ENCODE peak calls at places on chromosomes 7 and 10, in seven cellular contexts. S, R, T, N, J, V and Y are unnamed samples.

GRCh38 chr10:12972146-12972545 is 29.4 kb downstream of the CCDC3 start:
- DNase-seq in S (no peak), N (no peak), T (no peak), R (no peak), V (no peak), J (no peak), Y (no peak)

GRCh38 chr10:104300002-104300735 is 31.2 kb downstream of the GSTO2 start:
- DNase-seq in N (no peak), R (peak; percentile 99), J (no peak), T (no peak), S (no peak), V (peak; percentile 44), Y (peak; percentile 94)

GRCh38 chr7:126700807-126701604 is 551.7 kb downstream of the GRM8 start:
- DNase-seq in V (peak; percentile 63), T (peak; percentile 84), R (peak; percentile 97), S (peak; percentile 42), J (peak; percentile 22), N (peak; percentile 94), Y (peak; percentile 41)

GRCh38 chr7:8149222-8149621 is 112.7 kb downstream of the ICA1 start:
- DNase-seq in T (no peak), S (no peak), N (no peak), V (no peak), R (no peak), J (no peak), Y (no peak)

GRCh38 chr10:121598261-121599249 is at the start of gene FGFR2:
- DNase-seq in J (no peak), T (peak; percentile 95), S (peak; percentile 83), V (peak; percentile 95), N (no peak), R (peak; percentile 66), Y (no peak)

GRCh38 chr10:82969405-82969804 is 1094.4 kb downstream of the NRG3 start:
- DNase-seq in S (no peak), V (peak; percentile 17), R (peak; percentile 23), T (no peak), N (no peak), J (no peak), Y (no peak)

GRCh38 chr7:138226001-138226476 is 149.8 kb downstream of the AKR1D1 start:
- DNase-seq in S (no peak), N (no peak), J (no peak), V (peak; percentile 38), T (no peak), R (peak; percentile 79), Y (no peak)

GRCh38 chr7:73707045-73707631 is 12.3 kb downstream of the STX1A start:
- DNase-seq in T (no peak), J (no peak), S (peak; percentile 77), N (no peak), R (no peak), V (no peak), Y (no peak)

GRCh38 chr10:283916-284356 is 148.7 kb downstream of the ZMYND11 start:
- DNase-seq in R (no peak), S (no peak), J (no peak), T (no peak), N (no peak), V (no peak), Y (no peak)

GRCh38 chr10:117001144-117001543 is 3.8 kb downstream of the SHTN1 start:
- DNase-seq in R (no peak), N (no peak), J (no peak), V (no peak), T (no peak), S (no peak), Y (no peak)

GRCh38 chr7:42886129-42886528 is 25.7 kb downstream of the C7orf25 start:
- DNase-seq in T (no peak), N (no peak), J (no peak), V (no peak), R (peak; percentile 6), S (no peak), Y (no peak)

GRCh38 chr10:103982639-103983038 is 15.7 kb downstream of the SLK start:
- DNase-seq in T (peak; percentile 86), V (no peak), S (no peak), N (no peak), J (no peak), R (no peak), Y (no peak)

GRCh38 chr10:59181668-59182067 is 5.2 kb downstream of the PHYHIPL start:
- DNase-seq in N (peak; percentile 30), V (peak; percentile 72), T (peak; percentile 46), S (no peak), R (peak; percentile 60), J (no peak), Y (no peak)

GRCh38 chr10:117936136-117936535 is 110.6 kb downstream of the RAB11FIP2 start:
- DNase-seq in R (peak; percentile 15), T (no peak), J (no peak), N (no peak), V (peak; percentile 30), S (peak; percentile 65), Y (no peak)

GRCh38 chr7:73622909-73623797 is 1.2 kb downstream of the MLXIPL start:
- DNase-seq in J (no peak), R (no peak), N (no peak), T (peak; percentile 92), S (peak; percentile 55), V (peak; percentile 57), Y (no peak)

GRCh38 chr10:2619472-2619871 is 447.9 kb upstream of the PFKP start:
- DNase-seq in V (peak; percentile 28), J (no peak), T (peak; percentile 76), N (peak; percentile 5), R (no peak), S (no peak), Y (no peak)

GRCh38 chr10:11424456-11425287 is 186.8 kb downstream of the USP6NL start:
- DNase-seq in S (peak; percentile 60), R (peak; percentile 30), V (peak; percentile 80), N (peak; percentile 25), T (peak; percentile 88), J (no peak), Y (peak; percentile 10)

GRCh38 chr7:13542451-13542850 is 447.0 kb downstream of the ETV1 start:
- DNase-seq in T (no peak), N (no peak), S (no peak), R (no peak), J (no peak), V (no peak), Y (no peak)

GRCh38 chr7:17559388-17559787 is 260.9 kb downstream of the AHR start:
- DNase-seq in J (no peak), V (peak; percentile 51), S (no peak), T (no peak), R (peak; percentile 40), N (no peak), Y (no peak)

GRCh38 chr7:150755473-150756099 is 18.4 kb downstream of the GIMAP5 start:
- DNase-seq in V (no peak), N (no peak), J (peak; percentile 88), R (no peak), S (no peak), T (no peak), Y (no peak)

GRCh38 chr10:5466451-5466996 is 32.8 kb downstream of the CALML5 start:
- DNase-seq in V (peak; percentile 93), S (peak; percentile 80), R (peak; percentile 89), N (no peak), T (peak; percentile 89), J (no peak), Y (peak; percentile 68)

DNA sequence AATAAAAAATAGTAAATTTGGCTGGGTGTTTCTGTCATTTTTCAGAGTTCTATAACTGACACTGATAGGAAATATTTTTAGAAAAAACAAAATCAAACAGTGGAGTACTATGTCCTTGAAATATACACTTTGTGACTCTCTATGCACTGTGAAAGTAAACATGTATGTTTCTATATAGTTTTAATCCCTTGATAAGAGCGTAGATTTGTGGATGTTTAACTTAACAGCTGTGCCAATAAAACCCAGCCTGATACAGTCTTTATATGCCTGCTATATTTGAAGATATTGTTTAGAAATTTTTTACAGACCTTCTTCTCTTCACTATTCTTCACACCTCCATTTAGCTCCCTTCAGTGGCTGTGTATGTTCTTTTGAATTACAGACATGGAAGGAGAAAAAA is 473.3 kb upstream of the FZD8 start:
- DNase-seq in N (no peak), R (no peak), T (no peak), S (no peak), V (no peak), J (no peak), Y (no peak)
- H3K27ac ChIP-seq in N (no peak overlapping the region), R (no peak overlapping the region), T (no peak overlapping the region), S (no peak overlapping the region), V (peak overlapping the region; percentile 56), J (no peak overlapping the region), Y (no peak overlapping the region)

GRCh38 chr10:7652121-7652520 is 14.6 kb downstream of the ITIH5 start:
- DNase-seq in S (no peak), N (no peak), R (no peak), J (no peak), V (no peak), T (no peak), Y (no peak)

GRCh38 chr10:7649673-7650330 is 17.0 kb downstream of the ITIH5 start:
- DNase-seq in J (no peak), T (no peak), S (no peak), V (no peak), N (no peak), R (no peak), Y (no peak)

GRCh38 chr10:7642612-7643011 is 24.2 kb downstream of the ITIH5 start:
- DNase-seq in V (no peak), S (no peak), T (no peak), N (no peak), R (no peak), J (no peak), Y (no peak)

DNA sequence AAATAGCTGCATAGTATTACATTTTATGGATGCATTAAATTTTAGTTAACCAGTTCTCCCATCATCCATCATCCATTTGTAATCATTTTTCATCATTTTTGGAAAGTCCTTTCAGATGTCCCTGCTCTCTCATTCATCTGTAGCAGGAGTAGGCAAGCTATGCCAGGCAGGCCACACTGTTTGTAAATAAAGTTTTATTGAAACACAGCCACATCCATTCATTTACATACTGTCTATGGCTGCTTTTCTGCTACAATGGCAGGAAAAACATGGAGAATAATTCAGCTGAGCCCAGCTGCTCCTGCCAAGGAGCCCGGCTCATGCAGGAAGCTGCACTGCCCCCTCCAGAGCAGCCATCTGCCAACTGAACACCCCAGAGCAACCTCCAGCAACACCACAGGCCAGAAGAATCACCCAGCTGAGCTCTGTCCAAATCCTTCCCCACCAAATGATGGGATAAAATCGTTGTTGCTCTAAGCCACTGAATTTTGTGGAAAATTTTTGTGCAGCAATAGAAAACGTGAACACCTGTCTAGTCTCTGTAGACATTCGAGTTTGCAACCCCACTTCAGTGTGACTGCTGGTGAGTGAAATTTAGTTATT is 19.6 kb downstream of the ITIH5 start:
- DNase-seq in J (no peak), V (no peak), T (no peak), N (no peak), S (no peak), R (no peak), Y (no peak)
- TF ChIP-seq CTCF in J (no peak), V (no peak), T (no peak), N (no peak), S (no peak), R (no peak), Y (no peak)

DNA sequence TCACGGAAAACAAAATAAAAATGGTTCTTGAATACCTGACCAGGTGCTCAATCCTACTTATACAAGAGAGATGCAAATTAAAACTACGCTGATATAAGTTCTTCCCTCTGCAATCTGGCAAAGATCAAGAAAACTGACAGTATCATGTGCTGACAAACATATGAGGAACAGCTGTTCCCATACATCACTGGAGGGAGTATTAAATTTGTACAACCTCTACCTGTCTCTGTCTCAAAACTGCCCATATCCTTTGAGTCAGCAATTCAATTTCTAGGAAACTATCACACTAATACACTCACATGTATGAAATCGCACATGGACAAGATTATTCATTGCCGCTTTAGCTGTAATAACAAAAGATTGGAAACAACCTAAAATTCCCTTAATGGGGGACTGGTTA is 11.0 kb upstream of the IL6 start:
- DNase-seq in J (no peak), V (no peak), N (no peak), T (no peak), R (no peak), S (no peak), Y (no peak)
- H3K4me3 ChIP-seq in J (no peak overlapping the region), V (no peak overlapping the region), N (no peak overlapping the region), T (no peak overlapping the region), R (no peak overlapping the region), S (no peak overlapping the region), Y (no peak overlapping the region)

GRCh38 chr10:77909755-77910375 is 16.7 kb downstream of the DLG5 start:
- DNase-seq in R (peak; percentile 70), N (no peak), J (no peak), T (no peak), V (peak; percentile 83), S (no peak), Y (no peak)
- H3K27ac ChIP-seq in R (peak overlapping the region; percentile 48), N (peak overlapping the region; percentile 9), J (no peak overlapping the region), T (no peak overlapping the region), V (peak overlapping the region; percentile 79), S (no peak overlapping the region), Y (peak overlapping the region; percentile 57)